ENCODE peak calls at places on chromosome X, in five cellular contexts. One of them, this sample, is unnamed.

GRCh38 chrX:98931194-98931593 is 1478.9 kb downstream of the PCDH19 start:
- DNase-seq in upper lobe of right lung: no peak
- DNase-seq in uterus: no peak
- DNase-seq in K562: no peak
- DNase-seq in tibial artery: no peak
- DNase-seq in this sample: no peak

GRCh38 chrX:27767387-27767786 is 40.4 kb upstream of the MAGEB10 start:
- DNase-seq in upper lobe of right lung: no peak
- DNase-seq in uterus: no peak
- DNase-seq in K562: no peak
- DNase-seq in tibial artery: no peak
- DNase-seq in this sample: no peak

GRCh38 chrX:152913354-152913753 is 15.5 kb downstream of the ZNF185 start:
- DNase-seq in upper lobe of right lung: no peak
- DNase-seq in uterus: no peak
- DNase-seq in K562: no peak
- DNase-seq in tibial artery: no peak
- DNase-seq in this sample: no peak

GRCh38 chrX:1592128-1592862 is 891 bp downstream of the AKAP17A start:
- DNase-seq in upper lobe of right lung: peak; percentile 72
- DNase-seq in uterus: no peak
- DNase-seq in K562: peak; percentile 44
- DNase-seq in tibial artery: no peak
- DNase-seq in this sample: peak; percentile 55

GRCh38 chrX:105608745-105609144 is 213.6 kb upstream of the NRK start:
- DNase-seq in upper lobe of right lung: no peak
- DNase-seq in uterus: no peak
- DNase-seq in K562: no peak
- DNase-seq in tibial artery: no peak
- DNase-seq in this sample: no peak

GRCh38 chrX:13485167-13485566 is 84.2 kb upstream of the EGFL6 start:
- DNase-seq in upper lobe of right lung: no peak
- DNase-seq in uterus: no peak
- DNase-seq in K562: no peak
- DNase-seq in tibial artery: no peak
- DNase-seq in this sample: no peak

GRCh38 chrX:8987672-8988250 is 46.2 kb downstream of the FAM9B start:
- DNase-seq in upper lobe of right lung: no peak
- DNase-seq in uterus: no peak
- DNase-seq in K562: no peak
- DNase-seq in tibial artery: no peak
- DNase-seq in this sample: no peak

GRCh38 chrX:112536544-112536943 is 143.2 kb downstream of the LHFPL1 start:
- DNase-seq in upper lobe of right lung: no peak
- DNase-seq in uterus: no peak
- DNase-seq in K562: no peak
- DNase-seq in tibial artery: no peak
- DNase-seq in this sample: no peak

GRCh38 chrX:16239211-16239610 is 71.9 kb downstream of the MAGEB17 start:
- DNase-seq in upper lobe of right lung: no peak
- DNase-seq in uterus: no peak
- DNase-seq in K562: no peak
- DNase-seq in tibial artery: no peak
- DNase-seq in this sample: no peak

GRCh38 chrX:65534450-65535292 is at the start of gene LAS1L:
- DNase-seq in upper lobe of right lung: peak; percentile 92
- DNase-seq in uterus: peak; percentile 91
- DNase-seq in K562: peak; percentile 98
- DNase-seq in tibial artery: peak; percentile 95
- DNase-seq in this sample: peak; percentile 91

GRCh38 chrX:67654301-67654700 is 110.5 kb downstream of the AR start:
- DNase-seq in upper lobe of right lung: no peak
- DNase-seq in uterus: no peak
- DNase-seq in K562: no peak
- DNase-seq in tibial artery: no peak
- DNase-seq in this sample: no peak

GRCh38 chrX:37348237-37349130 is 680 bp upstream of the PRRG1 start:
- DNase-seq in upper lobe of right lung: no peak
- DNase-seq in uterus: no peak
- DNase-seq in K562: no peak
- DNase-seq in tibial artery: no peak
- DNase-seq in this sample: no peak

GRCh38 chrX:17617794-17618193 is 119.5 kb upstream of the SCML1 start:
- DNase-seq in upper lobe of right lung: no peak
- DNase-seq in uterus: no peak
- DNase-seq in K562: no peak
- DNase-seq in tibial artery: no peak
- DNase-seq in this sample: no peak

GRCh38 chrX:153539171-153539978 is 21.9 kb downstream of the ATP2B3 start:
- DNase-seq in upper lobe of right lung: peak; percentile 80
- DNase-seq in uterus: peak; percentile 62
- DNase-seq in K562: peak; percentile 81
- DNase-seq in tibial artery: peak; percentile 70
- DNase-seq in this sample: peak; percentile 75

GRCh38 chrX:23008431-23009099 is 8.8 kb downstream of the DDX53 start:
- DNase-seq in upper lobe of right lung: no peak
- DNase-seq in uterus: no peak
- DNase-seq in K562: no peak
- DNase-seq in tibial artery: no peak
- DNase-seq in this sample: no peak

GRCh38 chrX:74545880-74546279 is 68.5 kb downstream of the RLIM start:
- DNase-seq in upper lobe of right lung: no peak
- DNase-seq in uterus: no peak
- DNase-seq in K562: no peak
- DNase-seq in tibial artery: no peak
- DNase-seq in this sample: no peak

GRCh38 chrX:41666251-41666650 is 22.5 kb upstream of the GPR34 start:
- DNase-seq in upper lobe of right lung: no peak
- DNase-seq in uterus: no peak
- DNase-seq in K562: no peak
- DNase-seq in tibial artery: no peak
- DNase-seq in this sample: no peak

GRCh38 chrX:103187953-103188475 is 26.9 kb upstream of the BEX4 start:
- DNase-seq in upper lobe of right lung: no peak
- DNase-seq in uterus: no peak
- DNase-seq in K562: no peak
- DNase-seq in tibial artery: no peak
- DNase-seq in this sample: no peak

GRCh38 chrX:45715787-45716186 is 515.1 kb upstream of the DIPK2B start:
- DNase-seq in upper lobe of right lung: no peak
- DNase-seq in uterus: no peak
- DNase-seq in K562: no peak
- DNase-seq in tibial artery: no peak
- DNase-seq in this sample: no peak

GRCh38 chrX:106707771-106708454 is 18.6 kb upstream of the RNF128 start:
- DNase-seq in upper lobe of right lung: no peak
- DNase-seq in uterus: no peak
- DNase-seq in K562: no peak
- DNase-seq in tibial artery: no peak
- DNase-seq in this sample: no peak

GRCh38 chrX:10098235-10098819 is 58.4 kb upstream of the CLCN4 start:
- DNase-seq in upper lobe of right lung: no peak
- DNase-seq in uterus: no peak
- DNase-seq in K562: no peak
- DNase-seq in tibial artery: no peak
- DNase-seq in this sample: no peak

GRCh38 chrX:57951666-57952319 is 41.5 kb upstream of the ZXDA start:
- DNase-seq in upper lobe of right lung: no peak
- DNase-seq in uterus: no peak
- DNase-seq in K562: no peak
- DNase-seq in tibial artery: no peak
- DNase-seq in this sample: no peak

GRCh38 chrX:103686199-103687072 is at the start of gene MORF4L2:
- DNase-seq in upper lobe of right lung: peak; percentile 91
- DNase-seq in uterus: peak; percentile 87
- DNase-seq in K562: peak; percentile 84
- DNase-seq in tibial artery: peak; percentile 96
- DNase-seq in this sample: peak; percentile 88

GRCh38 chrX:53086464-53086863 is 4.3 kb downstream of the TSPYL2 start:
- DNase-seq in upper lobe of right lung: peak; percentile 85
- DNase-seq in uterus: peak; percentile 60
- DNase-seq in K562: no peak
- DNase-seq in tibial artery: peak; percentile 86
- DNase-seq in this sample: peak; percentile 91

GRCh38 chrX:129749069-129749468 is 10.3 kb downstream of the XPNPEP2 start:
- DNase-seq in upper lobe of right lung: no peak
- DNase-seq in uterus: no peak
- DNase-seq in K562: no peak
- DNase-seq in tibial artery: no peak
- DNase-seq in this sample: no peak

GRCh38 chrX:95885074-95885473 is 799.6 kb upstream of the DIAPH2 start:
- DNase-seq in upper lobe of right lung: no peak
- DNase-seq in uterus: no peak
- DNase-seq in K562: no peak
- DNase-seq in tibial artery: no peak
- DNase-seq in this sample: peak; percentile 16

GRCh38 chrX:10414872-10415703 is 205.3 kb downstream of the MID1 start:
- DNase-seq in upper lobe of right lung: no peak
- DNase-seq in uterus: no peak
- DNase-seq in K562: no peak
- DNase-seq in tibial artery: no peak
- DNase-seq in this sample: no peak

GRCh38 chrX:115058276-115058675 is 40.9 kb upstream of the IL13RA2 start:
- DNase-seq in upper lobe of right lung: no peak
- DNase-seq in uterus: no peak
- DNase-seq in K562: no peak
- DNase-seq in tibial artery: no peak
- DNase-seq in this sample: no peak

DNA sequence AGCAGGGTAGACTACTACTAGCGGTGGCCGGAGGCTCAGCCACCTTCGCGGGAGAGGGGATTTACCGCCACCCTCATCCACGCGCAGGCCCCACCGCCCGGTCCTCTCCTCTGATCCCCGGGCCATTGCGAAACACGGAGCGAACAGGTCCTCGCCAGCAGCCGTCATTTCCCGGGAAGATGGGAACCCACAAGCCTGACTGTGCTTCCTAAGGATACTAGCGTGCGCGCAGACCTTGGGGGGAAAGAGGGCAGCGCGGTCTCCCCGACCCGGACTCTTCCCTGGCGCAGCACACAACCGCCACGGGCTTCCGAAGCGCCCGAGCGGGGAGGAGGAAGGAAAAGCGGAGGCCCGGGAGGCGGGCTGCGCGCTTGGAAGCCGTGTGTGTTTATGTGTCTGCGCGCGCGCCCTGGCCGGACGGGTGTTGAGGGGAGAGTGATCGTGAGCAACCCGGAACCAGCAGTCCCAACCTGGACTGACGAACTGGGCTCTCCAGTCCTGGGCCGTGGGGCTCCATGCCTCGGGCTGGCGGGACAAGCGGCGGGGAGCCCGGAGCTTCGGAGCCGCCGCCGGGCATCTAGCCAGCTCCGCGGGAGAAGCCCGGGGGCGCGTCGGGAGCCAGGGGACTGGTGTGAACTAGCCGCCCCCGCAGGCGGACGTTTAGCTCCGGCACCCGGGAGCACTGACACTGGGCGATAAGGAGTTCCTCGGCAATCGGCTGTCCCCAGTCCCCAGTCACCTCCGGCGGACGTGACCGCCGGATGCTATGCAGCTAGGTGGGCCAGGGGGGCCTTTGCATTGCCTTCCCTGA is 74.6 kb upstream of the BCOR start:
- DNase-seq in upper lobe of right lung: peak; percentile 85
- DNase-seq in uterus: peak; percentile 61
- DNase-seq in K562: peak; percentile 76
- DNase-seq in tibial artery: peak; percentile 84
- DNase-seq in this sample: peak; percentile 76
- H3K4me1 ChIP-seq in upper lobe of right lung: peaks cover 20% of the 10 kb centered on the region
- H3K4me1 ChIP-seq in uterus: peaks cover 7% of the 10 kb centered on the region
- H3K4me1 ChIP-seq in K562: peaks cover 83% of the 10 kb centered on the region
- H3K4me1 ChIP-seq in tibial artery: no peaks in the 10 kb centered on the region
- H3K4me1 ChIP-seq in this sample: no peaks in the 10 kb centered on the region

GRCh38 chrX:18945488-18945887 is 38.4 kb downstream of the PHKA2 start:
- DNase-seq in upper lobe of right lung: no peak
- DNase-seq in uterus: no peak
- DNase-seq in K562: no peak
- DNase-seq in tibial artery: no peak
- DNase-seq in this sample: no peak

GRCh38 chrX:18941896-18942295 is 42.0 kb downstream of the PHKA2 start:
- DNase-seq in upper lobe of right lung: no peak
- DNase-seq in uterus: no peak
- DNase-seq in K562: no peak
- DNase-seq in tibial artery: no peak
- DNase-seq in this sample: no peak

GRCh38 chrX:18944482-18944881 is 39.4 kb downstream of the PHKA2 start:
- DNase-seq in upper lobe of right lung: no peak
- DNase-seq in uterus: no peak
- DNase-seq in K562: no peak
- DNase-seq in tibial artery: no peak
- DNase-seq in this sample: no peak

GRCh38 chrX:18949902-18950301 is 34.0 kb downstream of the PHKA2 start:
- DNase-seq in upper lobe of right lung: no peak
- DNase-seq in uterus: no peak
- DNase-seq in K562: no peak
- DNase-seq in tibial artery: no peak
- DNase-seq in this sample: no peak

DNA sequence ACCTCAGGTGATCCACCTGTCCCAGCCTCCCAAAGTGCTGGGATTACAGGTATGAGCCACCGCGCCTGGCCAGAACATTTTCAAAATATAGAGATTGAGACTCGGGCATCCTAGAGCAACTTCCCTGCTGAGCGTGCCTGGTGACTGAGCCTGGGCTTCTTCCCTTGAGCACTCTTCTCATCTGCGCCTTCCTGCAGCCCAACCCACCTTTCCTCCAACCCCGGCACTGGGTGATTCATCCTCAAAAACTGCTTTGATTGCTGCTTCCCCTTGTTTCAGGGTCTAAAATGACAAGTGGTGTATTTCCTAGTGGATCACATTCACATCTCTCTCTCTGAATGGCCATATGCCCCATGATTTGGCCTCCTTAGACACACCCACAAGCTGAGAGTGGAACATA is 37.8 kb downstream of the PHKA2 start:
- DNase-seq in upper lobe of right lung: no peak
- DNase-seq in uterus: no peak
- DNase-seq in K562: no peak
- DNase-seq in tibial artery: no peak
- DNase-seq in this sample: no peak
- H3K4me1 ChIP-seq in upper lobe of right lung: no peaks in the 10 kb centered on the region
- H3K4me1 ChIP-seq in uterus: no peaks in the 10 kb centered on the region
- H3K4me1 ChIP-seq in K562: no peaks in the 10 kb centered on the region
- H3K4me1 ChIP-seq in tibial artery: no peaks in the 10 kb centered on the region
- H3K4me1 ChIP-seq in this sample: no peaks in the 10 kb centered on the region

DNA sequence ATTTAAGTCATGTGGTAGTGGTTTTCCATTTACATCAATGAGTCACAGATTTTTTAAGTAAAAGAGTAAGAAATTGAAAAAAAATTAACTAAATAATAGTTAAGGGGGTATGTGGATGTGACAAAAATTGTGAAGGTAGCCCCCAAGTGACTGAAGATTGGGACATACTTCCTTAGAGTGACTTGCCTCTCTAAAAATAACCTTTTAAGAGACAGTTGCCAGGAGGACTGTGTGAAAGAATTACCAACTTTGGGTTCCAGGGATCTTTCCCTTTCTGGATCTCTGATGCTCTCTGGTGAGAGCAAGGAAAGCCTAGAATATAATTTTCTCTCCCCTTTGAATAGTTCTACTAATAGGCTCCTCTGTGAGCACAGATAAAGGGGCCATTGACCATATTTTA is 42.7 kb downstream of the NHSL2 start:
- DNase-seq in upper lobe of right lung: no peak
- DNase-seq in uterus: no peak
- DNase-seq in K562: no peak
- DNase-seq in tibial artery: no peak
- DNase-seq in this sample: no peak
- H3K4me1 ChIP-seq in upper lobe of right lung: no peaks in the 10 kb centered on the region
- H3K4me1 ChIP-seq in uterus: no peaks in the 10 kb centered on the region
- H3K4me1 ChIP-seq in K562: no peaks in the 10 kb centered on the region
- H3K4me1 ChIP-seq in tibial artery: no peaks in the 10 kb centered on the region
- H3K4me1 ChIP-seq in this sample: no peaks in the 10 kb centered on the region

GRCh38 chrX:136635235-136635634 is 12.7 kb upstream of the CD40LG start:
- DNase-seq in upper lobe of right lung: no peak
- DNase-seq in uterus: no peak
- DNase-seq in K562: no peak
- DNase-seq in tibial artery: no peak
- DNase-seq in this sample: no peak
- H3K4me1 ChIP-seq in upper lobe of right lung: no peaks in the 10 kb centered on the region
- H3K4me1 ChIP-seq in uterus: no peaks in the 10 kb centered on the region
- H3K4me1 ChIP-seq in K562: no peaks in the 10 kb centered on the region
- H3K4me1 ChIP-seq in tibial artery: no peaks in the 10 kb centered on the region
- H3K4me1 ChIP-seq in this sample: no peaks in the 10 kb centered on the region

This sample was measured in ovary.